ENCODE peak calls at places on chromosomes 11 and 22, in ten cellular contexts. One of them, this sample, is unnamed.

GRCh38 chr22:23060612-23061400 is 9.5 kb upstream of the GNAZ start:
- DNase-seq in A172: no peak
- DNase-seq in stimulated activated CD4-positive, alpha-beta T cell treated with anti-CD3 and anti-CD28 coated beads, Interleukin-4, amount 100 ng/mL, for 48 hours: no peak
- DNase-seq in AG08396: no peak
- DNase-seq in RCC 7860: no peak
- DNase-seq in GM20000: no peak
- DNase-seq in upper lobe of left lung: peak; percentile 10
- DNase-seq in Caki2: no peak
- DNase-seq in activated CD4-positive, alpha-beta T cell treated with anti-CD3 and anti-CD28 coated beads for 24 hours: no peak
- DNase-seq in Right ventricle myocardium superior: no peak
- DNase-seq in this sample: no peak

GRCh38 chr11:122197055-122197987 is 81.3 kb upstream of the BLID start:
- DNase-seq in RCC 7860: peak; percentile 93
- DNase-seq in Right ventricle myocardium superior: no peak
- DNase-seq in Caki2: peak; percentile 84
- DNase-seq in A172: peak; percentile 96
- DNase-seq in activated CD4-positive, alpha-beta T cell treated with anti-CD3 and anti-CD28 coated beads for 24 hours: no peak
- DNase-seq in AG08396: peak; percentile 77
- DNase-seq in stimulated activated CD4-positive, alpha-beta T cell treated with anti-CD3 and anti-CD28 coated beads, Interleukin-4, amount 100 ng/mL, for 48 hours: no peak
- DNase-seq in GM20000: no peak
- DNase-seq in upper lobe of left lung: no peak
- DNase-seq in this sample: peak; percentile 87

GRCh38 chr11:100810146-100810545 is 123.1 kb downstream of the ARHGAP42 start:
- DNase-seq in upper lobe of left lung: no peak
- DNase-seq in AG08396: no peak
- DNase-seq in activated CD4-positive, alpha-beta T cell treated with anti-CD3 and anti-CD28 coated beads for 24 hours: no peak
- DNase-seq in GM20000: no peak
- DNase-seq in Right ventricle myocardium superior: no peak
- DNase-seq in RCC 7860: peak; percentile 54
- DNase-seq in Caki2: peak; percentile 78
- DNase-seq in A172: peak; percentile 78
- DNase-seq in stimulated activated CD4-positive, alpha-beta T cell treated with anti-CD3 and anti-CD28 coated beads, Interleukin-4, amount 100 ng/mL, for 48 hours: no peak
- DNase-seq in this sample: peak; percentile 29

GRCh38 chr11:93689166-93689734 is 27.8 kb downstream of the CEP295 start:
- DNase-seq in A172: no peak
- DNase-seq in upper lobe of left lung: no peak
- DNase-seq in AG08396: no peak
- DNase-seq in Right ventricle myocardium superior: no peak
- DNase-seq in activated CD4-positive, alpha-beta T cell treated with anti-CD3 and anti-CD28 coated beads for 24 hours: no peak
- DNase-seq in RCC 7860: no peak
- DNase-seq in GM20000: no peak
- DNase-seq in Caki2: no peak
- DNase-seq in stimulated activated CD4-positive, alpha-beta T cell treated with anti-CD3 and anti-CD28 coated beads, Interleukin-4, amount 100 ng/mL, for 48 hours: no peak
- DNase-seq in this sample: no peak

GRCh38 chr11:64876835-64877341 is 1.5 kb downstream of the EHD1 start:
- DNase-seq in stimulated activated CD4-positive, alpha-beta T cell treated with anti-CD3 and anti-CD28 coated beads, Interleukin-4, amount 100 ng/mL, for 48 hours: no peak
- DNase-seq in upper lobe of left lung: peak; percentile 67
- DNase-seq in A172: no peak
- DNase-seq in Caki2: peak; percentile 63
- DNase-seq in Right ventricle myocardium superior: no peak
- DNase-seq in GM20000: no peak
- DNase-seq in activated CD4-positive, alpha-beta T cell treated with anti-CD3 and anti-CD28 coated beads for 24 hours: no peak
- DNase-seq in RCC 7860: peak; percentile 44
- DNase-seq in AG08396: peak; percentile 72
- DNase-seq in this sample: no peak

GRCh38 chr11:122863704-122864326 is 18.7 kb upstream of the JHY start:
- DNase-seq in Caki2: peak; percentile 27
- DNase-seq in RCC 7860: peak; percentile 18
- DNase-seq in activated CD4-positive, alpha-beta T cell treated with anti-CD3 and anti-CD28 coated beads for 24 hours: no peak
- DNase-seq in stimulated activated CD4-positive, alpha-beta T cell treated with anti-CD3 and anti-CD28 coated beads, Interleukin-4, amount 100 ng/mL, for 48 hours: peak; percentile 33
- DNase-seq in AG08396: peak; percentile 43
- DNase-seq in Right ventricle myocardium superior: peak; percentile 48
- DNase-seq in GM20000: no peak
- DNase-seq in upper lobe of left lung: no peak
- DNase-seq in A172: peak; percentile 6
- DNase-seq in this sample: peak; percentile 22

GRCh38 chr11:3003396-3004231 is 11.5 kb upstream of the NAP1L4 start:
- DNase-seq in AG08396: no peak
- DNase-seq in Right ventricle myocardium superior: no peak
- DNase-seq in A172: no peak
- DNase-seq in upper lobe of left lung: no peak
- DNase-seq in GM20000: no peak
- DNase-seq in activated CD4-positive, alpha-beta T cell treated with anti-CD3 and anti-CD28 coated beads for 24 hours: no peak
- DNase-seq in Caki2: no peak
- DNase-seq in RCC 7860: no peak
- DNase-seq in stimulated activated CD4-positive, alpha-beta T cell treated with anti-CD3 and anti-CD28 coated beads, Interleukin-4, amount 100 ng/mL, for 48 hours: no peak
- DNase-seq in this sample: no peak

GRCh38 chr11:101863361-101863760 is 51.4 kb upstream of the CEP126 start:
- DNase-seq in Right ventricle myocardium superior: no peak
- DNase-seq in Caki2: peak; percentile 33
- DNase-seq in AG08396: peak; percentile 17
- DNase-seq in A172: peak; percentile 73
- DNase-seq in upper lobe of left lung: no peak
- DNase-seq in RCC 7860: peak; percentile 74
- DNase-seq in stimulated activated CD4-positive, alpha-beta T cell treated with anti-CD3 and anti-CD28 coated beads, Interleukin-4, amount 100 ng/mL, for 48 hours: no peak
- DNase-seq in activated CD4-positive, alpha-beta T cell treated with anti-CD3 and anti-CD28 coated beads for 24 hours: no peak
- DNase-seq in GM20000: no peak
- DNase-seq in this sample: no peak

GRCh38 chr11:19511413-19512183 is 201.0 kb upstream of the NAV2 start:
- DNase-seq in stimulated activated CD4-positive, alpha-beta T cell treated with anti-CD3 and anti-CD28 coated beads, Interleukin-4, amount 100 ng/mL, for 48 hours: no peak
- DNase-seq in RCC 7860: no peak
- DNase-seq in A172: no peak
- DNase-seq in GM20000: no peak
- DNase-seq in activated CD4-positive, alpha-beta T cell treated with anti-CD3 and anti-CD28 coated beads for 24 hours: no peak
- DNase-seq in AG08396: no peak
- DNase-seq in Right ventricle myocardium superior: peak; percentile 67
- DNase-seq in upper lobe of left lung: no peak
- DNase-seq in Caki2: no peak
- DNase-seq in this sample: peak; percentile 40

GRCh38 chr11:2290351-2290841 is 11.3 kb downstream of the C11orf21 start:
- DNase-seq in RCC 7860: no peak
- DNase-seq in Caki2: no peak
- DNase-seq in AG08396: no peak
- DNase-seq in activated CD4-positive, alpha-beta T cell treated with anti-CD3 and anti-CD28 coated beads for 24 hours: no peak
- DNase-seq in GM20000: no peak
- DNase-seq in Right ventricle myocardium superior: peak; percentile 29
- DNase-seq in A172: peak; percentile 43
- DNase-seq in upper lobe of left lung: no peak
- DNase-seq in stimulated activated CD4-positive, alpha-beta T cell treated with anti-CD3 and anti-CD28 coated beads, Interleukin-4, amount 100 ng/mL, for 48 hours: no peak
- DNase-seq in this sample: no peak

GRCh38 chr11:88439356-88439755 is 101.8 kb upstream of the CTSC start:
- DNase-seq in upper lobe of left lung: no peak
- DNase-seq in AG08396: no peak
- DNase-seq in activated CD4-positive, alpha-beta T cell treated with anti-CD3 and anti-CD28 coated beads for 24 hours: no peak
- DNase-seq in A172: no peak
- DNase-seq in Caki2: no peak
- DNase-seq in stimulated activated CD4-positive, alpha-beta T cell treated with anti-CD3 and anti-CD28 coated beads, Interleukin-4, amount 100 ng/mL, for 48 hours: no peak
- DNase-seq in Right ventricle myocardium superior: no peak
- DNase-seq in RCC 7860: no peak
- DNase-seq in GM20000: no peak
- DNase-seq in this sample: no peak

GRCh38 chr22:49540571-49541450 is 286.9 kb downstream of the BRD1 start:
- DNase-seq in Caki2: no peak
- DNase-seq in AG08396: no peak
- DNase-seq in activated CD4-positive, alpha-beta T cell treated with anti-CD3 and anti-CD28 coated beads for 24 hours: no peak
- DNase-seq in A172: no peak
- DNase-seq in Right ventricle myocardium superior: peak; percentile 27
- DNase-seq in upper lobe of left lung: peak; percentile 15
- DNase-seq in RCC 7860: no peak
- DNase-seq in stimulated activated CD4-positive, alpha-beta T cell treated with anti-CD3 and anti-CD28 coated beads, Interleukin-4, amount 100 ng/mL, for 48 hours: no peak
- DNase-seq in GM20000: no peak
- DNase-seq in this sample: no peak

GRCh38 chr11:67268684-67269268 is 2.5 kb downstream of the GRK2 start:
- DNase-seq in Caki2: no peak
- DNase-seq in RCC 7860: no peak
- DNase-seq in GM20000: no peak
- DNase-seq in Right ventricle myocardium superior: no peak
- DNase-seq in AG08396: no peak
- DNase-seq in upper lobe of left lung: no peak
- DNase-seq in A172: no peak
- DNase-seq in stimulated activated CD4-positive, alpha-beta T cell treated with anti-CD3 and anti-CD28 coated beads, Interleukin-4, amount 100 ng/mL, for 48 hours: no peak
- DNase-seq in activated CD4-positive, alpha-beta T cell treated with anti-CD3 and anti-CD28 coated beads for 24 hours: no peak
- DNase-seq in this sample: no peak

GRCh38 chr11:78684377-78684776 is 109.7 kb upstream of the NARS2 start:
- DNase-seq in stimulated activated CD4-positive, alpha-beta T cell treated with anti-CD3 and anti-CD28 coated beads, Interleukin-4, amount 100 ng/mL, for 48 hours: no peak
- DNase-seq in AG08396: no peak
- DNase-seq in activated CD4-positive, alpha-beta T cell treated with anti-CD3 and anti-CD28 coated beads for 24 hours: no peak
- DNase-seq in Right ventricle myocardium superior: no peak
- DNase-seq in Caki2: peak; percentile 1
- DNase-seq in RCC 7860: no peak
- DNase-seq in GM20000: no peak
- DNase-seq in A172: no peak
- DNase-seq in upper lobe of left lung: no peak
- DNase-seq in this sample: no peak

GRCh38 chr11:44316388-44317240 is 6.7 kb upstream of the ALX4 start:
- DNase-seq in AG08396: no peak
- DNase-seq in Caki2: no peak
- DNase-seq in GM20000: peak; percentile 36
- DNase-seq in Right ventricle myocardium superior: no peak
- DNase-seq in activated CD4-positive, alpha-beta T cell treated with anti-CD3 and anti-CD28 coated beads for 24 hours: no peak
- DNase-seq in stimulated activated CD4-positive, alpha-beta T cell treated with anti-CD3 and anti-CD28 coated beads, Interleukin-4, amount 100 ng/mL, for 48 hours: no peak
- DNase-seq in A172: no peak
- DNase-seq in RCC 7860: no peak
- DNase-seq in upper lobe of left lung: no peak
- DNase-seq in this sample: peak; percentile 43

GRCh38 chr11:58567889-58568512 is 7.7 kb downstream of the LPXN start:
- DNase-seq in GM20000: peak; percentile 45
- DNase-seq in stimulated activated CD4-positive, alpha-beta T cell treated with anti-CD3 and anti-CD28 coated beads, Interleukin-4, amount 100 ng/mL, for 48 hours: peak; percentile 68
- DNase-seq in activated CD4-positive, alpha-beta T cell treated with anti-CD3 and anti-CD28 coated beads for 24 hours: peak; percentile 64
- DNase-seq in A172: peak; percentile 55
- DNase-seq in Right ventricle myocardium superior: peak; percentile 59
- DNase-seq in Caki2: peak; percentile 35
- DNase-seq in AG08396: peak; percentile 43
- DNase-seq in upper lobe of left lung: peak; percentile 58
- DNase-seq in RCC 7860: peak; percentile 38
- DNase-seq in this sample: peak; percentile 49

GRCh38 chr22:18056802-18057474 is 20.9 kb upstream of the PEX26 start:
- DNase-seq in RCC 7860: no peak
- DNase-seq in Caki2: no peak
- DNase-seq in Right ventricle myocardium superior: no peak
- DNase-seq in stimulated activated CD4-positive, alpha-beta T cell treated with anti-CD3 and anti-CD28 coated beads, Interleukin-4, amount 100 ng/mL, for 48 hours: no peak
- DNase-seq in GM20000: peak; percentile 75
- DNase-seq in AG08396: no peak
- DNase-seq in A172: no peak
- DNase-seq in upper lobe of left lung: no peak
- DNase-seq in activated CD4-positive, alpha-beta T cell treated with anti-CD3 and anti-CD28 coated beads for 24 hours: no peak
- DNase-seq in this sample: no peak

GRCh38 chr22:47837703-47838102 is 1075.3 kb downstream of the TBC1D22A start:
- DNase-seq in upper lobe of left lung: no peak
- DNase-seq in RCC 7860: no peak
- DNase-seq in Caki2: peak; percentile 14
- DNase-seq in Right ventricle myocardium superior: no peak
- DNase-seq in stimulated activated CD4-positive, alpha-beta T cell treated with anti-CD3 and anti-CD28 coated beads, Interleukin-4, amount 100 ng/mL, for 48 hours: no peak
- DNase-seq in activated CD4-positive, alpha-beta T cell treated with anti-CD3 and anti-CD28 coated beads for 24 hours: no peak
- DNase-seq in A172: peak; percentile 43
- DNase-seq in GM20000: no peak
- DNase-seq in AG08396: no peak
- DNase-seq in this sample: peak; percentile 54

GRCh38 chr11:28616566-28616965 is 508.4 kb downstream of the METTL15 start:
- DNase-seq in A172: no peak
- DNase-seq in stimulated activated CD4-positive, alpha-beta T cell treated with anti-CD3 and anti-CD28 coated beads, Interleukin-4, amount 100 ng/mL, for 48 hours: no peak
- DNase-seq in GM20000: no peak
- DNase-seq in activated CD4-positive, alpha-beta T cell treated with anti-CD3 and anti-CD28 coated beads for 24 hours: no peak
- DNase-seq in AG08396: no peak
- DNase-seq in upper lobe of left lung: no peak
- DNase-seq in Caki2: no peak
- DNase-seq in Right ventricle myocardium superior: no peak
- DNase-seq in RCC 7860: no peak
- DNase-seq in this sample: no peak

GRCh38 chr22:24046024-24046423 is 34.9 kb downstream of the CABIN1 start:
- DNase-seq in RCC 7860: no peak
- DNase-seq in activated CD4-positive, alpha-beta T cell treated with anti-CD3 and anti-CD28 coated beads for 24 hours: no peak
- DNase-seq in upper lobe of left lung: no peak
- DNase-seq in Right ventricle myocardium superior: no peak
- DNase-seq in stimulated activated CD4-positive, alpha-beta T cell treated with anti-CD3 and anti-CD28 coated beads, Interleukin-4, amount 100 ng/mL, for 48 hours: no peak
- DNase-seq in Caki2: no peak
- DNase-seq in A172: no peak
- DNase-seq in GM20000: no peak
- DNase-seq in AG08396: no peak
- DNase-seq in this sample: no peak

GRCh38 chr11:65438257-65439151 is 15.9 kb downstream of the NEAT1 start:
- DNase-seq in Caki2: no peak
- DNase-seq in A172: peak; percentile 19
- DNase-seq in RCC 7860: no peak
- DNase-seq in activated CD4-positive, alpha-beta T cell treated with anti-CD3 and anti-CD28 coated beads for 24 hours: no peak
- DNase-seq in stimulated activated CD4-positive, alpha-beta T cell treated with anti-CD3 and anti-CD28 coated beads, Interleukin-4, amount 100 ng/mL, for 48 hours: no peak
- DNase-seq in AG08396: no peak
- DNase-seq in upper lobe of left lung: no peak
- DNase-seq in GM20000: no peak
- DNase-seq in Right ventricle myocardium superior: no peak
- DNase-seq in this sample: no peak

GRCh38 chr11:64223001-64223651 is 2.9 kb downstream of the TRPT1 start:
- DNase-seq in RCC 7860: no peak
- DNase-seq in Right ventricle myocardium superior: no peak
- DNase-seq in activated CD4-positive, alpha-beta T cell treated with anti-CD3 and anti-CD28 coated beads for 24 hours: no peak
- DNase-seq in A172: no peak
- DNase-seq in stimulated activated CD4-positive, alpha-beta T cell treated with anti-CD3 and anti-CD28 coated beads, Interleukin-4, amount 100 ng/mL, for 48 hours: no peak
- DNase-seq in AG08396: no peak
- DNase-seq in upper lobe of left lung: no peak
- DNase-seq in Caki2: no peak
- DNase-seq in GM20000: no peak
- DNase-seq in this sample: no peak

GRCh38 chr11:60810151-60810550 is 25.0 kb downstream of the MS4A10 start:
- DNase-seq in Right ventricle myocardium superior: no peak
- DNase-seq in upper lobe of left lung: no peak
- DNase-seq in AG08396: no peak
- DNase-seq in Caki2: no peak
- DNase-seq in A172: no peak
- DNase-seq in RCC 7860: no peak
- DNase-seq in activated CD4-positive, alpha-beta T cell treated with anti-CD3 and anti-CD28 coated beads for 24 hours: no peak
- DNase-seq in GM20000: no peak
- DNase-seq in stimulated activated CD4-positive, alpha-beta T cell treated with anti-CD3 and anti-CD28 coated beads, Interleukin-4, amount 100 ng/mL, for 48 hours: no peak
- DNase-seq in this sample: no peak

GRCh38 chr11:62889484-62890437 is 9.1 kb downstream of the SLC3A2 start:
- DNase-seq in AG08396: no peak
- DNase-seq in Right ventricle myocardium superior: no peak
- DNase-seq in GM20000: no peak
- DNase-seq in stimulated activated CD4-positive, alpha-beta T cell treated with anti-CD3 and anti-CD28 coated beads, Interleukin-4, amount 100 ng/mL, for 48 hours: no peak
- DNase-seq in RCC 7860: peak; percentile 60
- DNase-seq in activated CD4-positive, alpha-beta T cell treated with anti-CD3 and anti-CD28 coated beads for 24 hours: no peak
- DNase-seq in Caki2: peak; percentile 60
- DNase-seq in upper lobe of left lung: no peak
- DNase-seq in A172: peak; percentile 67
- DNase-seq in this sample: peak; percentile 81

GRCh38 chr11:67308031-67308866 is 4.9 kb downstream of the SSH3 start:
- DNase-seq in Caki2: no peak
- DNase-seq in AG08396: no peak
- DNase-seq in A172: no peak
- DNase-seq in activated CD4-positive, alpha-beta T cell treated with anti-CD3 and anti-CD28 coated beads for 24 hours: no peak
- DNase-seq in stimulated activated CD4-positive, alpha-beta T cell treated with anti-CD3 and anti-CD28 coated beads, Interleukin-4, amount 100 ng/mL, for 48 hours: no peak
- DNase-seq in RCC 7860: no peak
- DNase-seq in GM20000: no peak
- DNase-seq in upper lobe of left lung: no peak
- DNase-seq in Right ventricle myocardium superior: no peak
- DNase-seq in this sample: no peak

GRCh38 chr11:14444441-14445189 is 55.0 kb downstream of the COPB1 start:
- DNase-seq in A172: no peak
- DNase-seq in stimulated activated CD4-positive, alpha-beta T cell treated with anti-CD3 and anti-CD28 coated beads, Interleukin-4, amount 100 ng/mL, for 48 hours: no peak
- DNase-seq in activated CD4-positive, alpha-beta T cell treated with anti-CD3 and anti-CD28 coated beads for 24 hours: no peak
- DNase-seq in upper lobe of left lung: no peak
- DNase-seq in Right ventricle myocardium superior: no peak
- DNase-seq in AG08396: no peak
- DNase-seq in Caki2: no peak
- DNase-seq in GM20000: no peak
- DNase-seq in RCC 7860: no peak
- DNase-seq in this sample: no peak